ENCODE peak calls at places on chromosome 11, in four cellular contexts. One of them, this sample, is unnamed.

GRCh38 chr11:1937616-1938342 is 9.4 kb upstream of the MRPL23 start:
- DNase-seq in AG08395: no peak
- DNase-seq in activated T-cell treated with anti-CD3 and anti-CD28 coated beads, Interleukin-2, amount 50 U/mL, for 72 hours: peak
- DNase-seq in anterior cingulate cortex: no peak
- DNase-seq in this sample: no peak

GRCh38 chr11:56705784-56706396 is 7.0 kb downstream of the OR9G1 start:
- DNase-seq in AG08395: no peak
- DNase-seq in activated T-cell treated with anti-CD3 and anti-CD28 coated beads, Interleukin-2, amount 50 U/mL, for 72 hours: no peak
- DNase-seq in anterior cingulate cortex: no peak
- DNase-seq in this sample: no peak

GRCh38 chr11:126332221-126332711 is 23.2 kb upstream of the ST3GAL4 start:
- DNase-seq in AG08395: peak
- DNase-seq in activated T-cell treated with anti-CD3 and anti-CD28 coated beads, Interleukin-2, amount 50 U/mL, for 72 hours: peak
- DNase-seq in anterior cingulate cortex: no peak
- DNase-seq in this sample: no peak

GRCh38 chr11:37841016-37841415 is 1243.0 kb upstream of the RAG2 start:
- DNase-seq in AG08395: no peak
- DNase-seq in activated T-cell treated with anti-CD3 and anti-CD28 coated beads, Interleukin-2, amount 50 U/mL, for 72 hours: no peak
- DNase-seq in anterior cingulate cortex: no peak
- DNase-seq in this sample: no peak

GRCh38 chr11:2314525-2315394 is 12.9 kb downstream of the TSPAN32 start:
- DNase-seq in AG08395: peak
- DNase-seq in activated T-cell treated with anti-CD3 and anti-CD28 coated beads, Interleukin-2, amount 50 U/mL, for 72 hours: no peak
- DNase-seq in anterior cingulate cortex: peak
- DNase-seq in this sample: no peak

GRCh38 chr11:2377511-2378443 is 667 bp downstream of the CD81 start:
- DNase-seq in AG08395: peak
- DNase-seq in activated T-cell treated with anti-CD3 and anti-CD28 coated beads, Interleukin-2, amount 50 U/mL, for 72 hours: peak
- DNase-seq in anterior cingulate cortex: no peak
- DNase-seq in this sample: peak

GRCh38 chr11:19087658-19088057 is 27.1 kb upstream of the MRGPRX2 start:
- DNase-seq in AG08395: peak
- DNase-seq in activated T-cell treated with anti-CD3 and anti-CD28 coated beads, Interleukin-2, amount 50 U/mL, for 72 hours: no peak
- DNase-seq in anterior cingulate cortex: no peak
- DNase-seq in this sample: no peak

GRCh38 chr11:27008811-27009535 is 15.1 kb downstream of the FIBIN start:
- DNase-seq in AG08395: no peak
- DNase-seq in activated T-cell treated with anti-CD3 and anti-CD28 coated beads, Interleukin-2, amount 50 U/mL, for 72 hours: no peak
- DNase-seq in anterior cingulate cortex: no peak
- DNase-seq in this sample: no peak

GRCh38 chr11:44575288-44575672 is 9.8 kb downstream of the CD82 start:
- DNase-seq in AG08395: peak
- DNase-seq in activated T-cell treated with anti-CD3 and anti-CD28 coated beads, Interleukin-2, amount 50 U/mL, for 72 hours: peak
- DNase-seq in anterior cingulate cortex: no peak
- DNase-seq in this sample: peak

GRCh38 chr11:77195071-77195705 is 67.1 kb downstream of the MYO7A start:
- DNase-seq in AG08395: no peak
- DNase-seq in activated T-cell treated with anti-CD3 and anti-CD28 coated beads, Interleukin-2, amount 50 U/mL, for 72 hours: no peak
- DNase-seq in anterior cingulate cortex: no peak
- DNase-seq in this sample: no peak

GRCh38 chr11:63838150-63838681 is 694 bp upstream of the MARK2 start:
- DNase-seq in AG08395: no peak
- DNase-seq in activated T-cell treated with anti-CD3 and anti-CD28 coated beads, Interleukin-2, amount 50 U/mL, for 72 hours: no peak
- DNase-seq in anterior cingulate cortex: no peak
- DNase-seq in this sample: no peak

GRCh38 chr11:44601471-44602370 is 36.3 kb downstream of the CD82 start:
- DNase-seq in AG08395: no peak
- DNase-seq in activated T-cell treated with anti-CD3 and anti-CD28 coated beads, Interleukin-2, amount 50 U/mL, for 72 hours: no peak
- DNase-seq in anterior cingulate cortex: no peak
- DNase-seq in this sample: no peak

GRCh38 chr11:12109591-12110196 is 696 bp upstream of the MICAL2 start:
- DNase-seq in AG08395: no peak
- DNase-seq in activated T-cell treated with anti-CD3 and anti-CD28 coated beads, Interleukin-2, amount 50 U/mL, for 72 hours: peak
- DNase-seq in anterior cingulate cortex: no peak
- DNase-seq in this sample: peak

GRCh38 chr11:1997755-1998154 is at the start of gene H19:
- DNase-seq in AG08395: no peak
- DNase-seq in activated T-cell treated with anti-CD3 and anti-CD28 coated beads, Interleukin-2, amount 50 U/mL, for 72 hours: no peak
- DNase-seq in anterior cingulate cortex: no peak
- DNase-seq in this sample: no peak

GRCh38 chr11:7573193-7573557 is 59.4 kb downstream of the PPFIBP2 start:
- DNase-seq in AG08395: peak
- DNase-seq in activated T-cell treated with anti-CD3 and anti-CD28 coated beads, Interleukin-2, amount 50 U/mL, for 72 hours: no peak
- DNase-seq in anterior cingulate cortex: no peak
- DNase-seq in this sample: no peak

GRCh38 chr11:78417888-78418583 is 416 bp upstream of the GAB2 start:
- DNase-seq in AG08395: peak
- DNase-seq in activated T-cell treated with anti-CD3 and anti-CD28 coated beads, Interleukin-2, amount 50 U/mL, for 72 hours: peak
- DNase-seq in anterior cingulate cortex: peak
- DNase-seq in this sample: peak

GRCh38 chr11:21072517-21072916 is 403.1 kb downstream of the NELL1 start:
- DNase-seq in AG08395: no peak
- DNase-seq in activated T-cell treated with anti-CD3 and anti-CD28 coated beads, Interleukin-2, amount 50 U/mL, for 72 hours: no peak
- DNase-seq in anterior cingulate cortex: no peak
- DNase-seq in this sample: no peak

GRCh38 chr11:15764329-15764728 is 592.0 kb downstream of the SOX6 start:
- DNase-seq in AG08395: no peak
- DNase-seq in activated T-cell treated with anti-CD3 and anti-CD28 coated beads, Interleukin-2, amount 50 U/mL, for 72 hours: no peak
- DNase-seq in anterior cingulate cortex: no peak
- DNase-seq in this sample: no peak

GRCh38 chr11:119705362-119705761 is 23.6 kb downstream of the NECTIN1 start:
- DNase-seq in AG08395: no peak
- DNase-seq in activated T-cell treated with anti-CD3 and anti-CD28 coated beads, Interleukin-2, amount 50 U/mL, for 72 hours: no peak
- DNase-seq in anterior cingulate cortex: no peak
- DNase-seq in this sample: no peak

GRCh38 chr11:121936781-121937447 is 179.1 kb downstream of the BLID start:
- DNase-seq in AG08395: peak
- DNase-seq in activated T-cell treated with anti-CD3 and anti-CD28 coated beads, Interleukin-2, amount 50 U/mL, for 72 hours: no peak
- DNase-seq in anterior cingulate cortex: no peak
- DNase-seq in this sample: no peak

GRCh38 chr11:34358258-34358665 is 452 bp upstream of the ABTB2 start:
- DNase-seq in AG08395: no peak
- DNase-seq in activated T-cell treated with anti-CD3 and anti-CD28 coated beads, Interleukin-2, amount 50 U/mL, for 72 hours: no peak
- DNase-seq in anterior cingulate cortex: peak
- DNase-seq in this sample: no peak

GRCh38 chr11:94539420-94539819 is 4.3 kb upstream of the FUT4 start:
- DNase-seq in AG08395: no peak
- DNase-seq in activated T-cell treated with anti-CD3 and anti-CD28 coated beads, Interleukin-2, amount 50 U/mL, for 72 hours: no peak
- DNase-seq in anterior cingulate cortex: no peak
- DNase-seq in this sample: no peak

GRCh38 chr11:68146704-68147474 is 25.7 kb upstream of the CHKA start:
- DNase-seq in AG08395: peak
- DNase-seq in activated T-cell treated with anti-CD3 and anti-CD28 coated beads, Interleukin-2, amount 50 U/mL, for 72 hours: no peak
- DNase-seq in anterior cingulate cortex: peak
- DNase-seq in this sample: no peak

GRCh38 chr11:112216591-112217105 is 9.6 kb upstream of the PTS start:
- DNase-seq in AG08395: no peak
- DNase-seq in activated T-cell treated with anti-CD3 and anti-CD28 coated beads, Interleukin-2, amount 50 U/mL, for 72 hours: no peak
- DNase-seq in anterior cingulate cortex: no peak
- DNase-seq in this sample: no peak

GRCh38 chr11:29119691-29120328 is 897.0 kb downstream of the KCNA4 start:
- DNase-seq in AG08395: peak
- DNase-seq in activated T-cell treated with anti-CD3 and anti-CD28 coated beads, Interleukin-2, amount 50 U/mL, for 72 hours: no peak
- DNase-seq in anterior cingulate cortex: no peak
- DNase-seq in this sample: no peak

This sample was measured in stimulated activated naive CD8-positive, alpha-beta T cell treated with anti-CD3 and anti-CD28 coated beads, Interleukin-15, amount 100 ng/mL, for 72 hours.